ENCODE peak calls at places on chromosome 22, in ten cellular contexts. One of them, this sample, is unnamed.

GRCh38 chr22:27358096-27358870 is 443.3 kb downstream of the MN1 start:
- DNase-seq in fibroblast of the aortic adventitia: no peak
- DNase-seq in RWPE1: no peak
- DNase-seq in fibroblast of pulmonary artery: no peak
- DNase-seq in HCT116: no peak
- DNase-seq in stomach: no peak
- DNase-seq in PC-9: no peak
- DNase-seq in WERI-Rb-1: no peak
- DNase-seq in pancreas: no peak
- DNase-seq in AG04449: no peak
- DNase-seq in this sample: no peak

GRCh38 chr22:29268511-29269229 is 602 bp downstream of the EWSR1 start:
- DNase-seq in fibroblast of the aortic adventitia: peak
- DNase-seq in RWPE1: peak
- DNase-seq in fibroblast of pulmonary artery: peak
- DNase-seq in HCT116: peak
- DNase-seq in stomach: peak
- DNase-seq in PC-9: peak
- DNase-seq in WERI-Rb-1: peak
- DNase-seq in pancreas: peak
- DNase-seq in AG04449: no peak
- DNase-seq in this sample: peak

GRCh38 chr22:30228509-30229359 is 17.8 kb downstream of the LIF start:
- DNase-seq in fibroblast of the aortic adventitia: no peak
- DNase-seq in RWPE1: peak
- DNase-seq in fibroblast of pulmonary artery: no peak
- DNase-seq in HCT116: no peak
- DNase-seq in stomach: no peak
- DNase-seq in PC-9: peak
- DNase-seq in WERI-Rb-1: no peak
- DNase-seq in pancreas: no peak
- DNase-seq in AG04449: no peak
- DNase-seq in this sample: no peak

GRCh38 chr22:43921361-43921760 is 2.2 kb upstream of the PNPLA3 start:
- DNase-seq in fibroblast of the aortic adventitia: peak
- DNase-seq in RWPE1: no peak
- DNase-seq in fibroblast of pulmonary artery: peak
- DNase-seq in HCT116: peak
- DNase-seq in stomach: no peak
- DNase-seq in PC-9: peak
- DNase-seq in WERI-Rb-1: no peak
- DNase-seq in pancreas: no peak
- DNase-seq in AG04449: no peak
- DNase-seq in this sample: no peak

GRCh38 chr22:29480512-29481264 is 670 bp downstream of the NEFH start:
- DNase-seq in fibroblast of the aortic adventitia: peak
- DNase-seq in RWPE1: no peak
- DNase-seq in fibroblast of pulmonary artery: peak
- DNase-seq in HCT116: no peak
- DNase-seq in stomach: no peak
- DNase-seq in PC-9: peak
- DNase-seq in WERI-Rb-1: no peak
- DNase-seq in pancreas: no peak
- DNase-seq in AG04449: no peak
- DNase-seq in this sample: peak

GRCh38 chr22:43829904-43830851 is 18.1 kb upstream of the EFCAB6 start:
- DNase-seq in fibroblast of the aortic adventitia: peak
- DNase-seq in RWPE1: no peak
- DNase-seq in fibroblast of pulmonary artery: peak
- DNase-seq in HCT116: no peak
- DNase-seq in stomach: no peak
- DNase-seq in PC-9: no peak
- DNase-seq in WERI-Rb-1: no peak
- DNase-seq in pancreas: no peak
- DNase-seq in AG04449: no peak
- DNase-seq in this sample: no peak

GRCh38 chr22:26322179-26322905 is 106.7 kb upstream of the ASPHD2 start:
- DNase-seq in fibroblast of the aortic adventitia: peak
- DNase-seq in RWPE1: peak
- DNase-seq in fibroblast of pulmonary artery: peak
- DNase-seq in HCT116: peak
- DNase-seq in stomach: no peak
- DNase-seq in PC-9: peak
- DNase-seq in WERI-Rb-1: no peak
- DNase-seq in pancreas: no peak
- DNase-seq in AG04449: peak
- DNase-seq in this sample: no peak

GRCh38 chr22:27306771-27307170 is 494.8 kb downstream of the MN1 start:
- DNase-seq in fibroblast of the aortic adventitia: no peak
- DNase-seq in RWPE1: no peak
- DNase-seq in fibroblast of pulmonary artery: no peak
- DNase-seq in HCT116: no peak
- DNase-seq in stomach: no peak
- DNase-seq in PC-9: no peak
- DNase-seq in WERI-Rb-1: no peak
- DNase-seq in pancreas: no peak
- DNase-seq in AG04449: no peak
- DNase-seq in this sample: no peak

GRCh38 chr22:29260031-29260560 is 7.7 kb downstream of the RHBDD3 start:
- DNase-seq in fibroblast of the aortic adventitia: no peak
- DNase-seq in RWPE1: no peak
- DNase-seq in fibroblast of pulmonary artery: no peak
- DNase-seq in HCT116: no peak
- DNase-seq in stomach: no peak
- DNase-seq in PC-9: no peak
- DNase-seq in WERI-Rb-1: no peak
- DNase-seq in pancreas: no peak
- DNase-seq in AG04449: no peak
- DNase-seq in this sample: no peak

GRCh38 chr22:49019737-49020136 is 807.9 kb downstream of the BRD1 start:
- DNase-seq in fibroblast of the aortic adventitia: no peak
- DNase-seq in RWPE1: no peak
- DNase-seq in fibroblast of pulmonary artery: no peak
- DNase-seq in HCT116: no peak
- DNase-seq in stomach: no peak
- DNase-seq in PC-9: no peak
- DNase-seq in WERI-Rb-1: peak
- DNase-seq in pancreas: no peak
- DNase-seq in AG04449: no peak
- DNase-seq in this sample: no peak

GRCh38 chr22:25763239-25763777 is 21.3 kb downstream of the MYO18B start:
- DNase-seq in fibroblast of the aortic adventitia: no peak
- DNase-seq in RWPE1: no peak
- DNase-seq in fibroblast of pulmonary artery: no peak
- DNase-seq in HCT116: no peak
- DNase-seq in stomach: no peak
- DNase-seq in PC-9: no peak
- DNase-seq in WERI-Rb-1: no peak
- DNase-seq in pancreas: no peak
- DNase-seq in AG04449: no peak
- DNase-seq in this sample: no peak

GRCh38 chr22:43465291-43466015 is 53.6 kb downstream of the MPPED1 start:
- DNase-seq in fibroblast of the aortic adventitia: no peak
- DNase-seq in RWPE1: no peak
- DNase-seq in fibroblast of pulmonary artery: no peak
- DNase-seq in HCT116: no peak
- DNase-seq in stomach: no peak
- DNase-seq in PC-9: no peak
- DNase-seq in WERI-Rb-1: no peak
- DNase-seq in pancreas: no peak
- DNase-seq in AG04449: no peak
- DNase-seq in this sample: no peak

GRCh38 chr22:37621352-37621860 is 12.8 kb downstream of the GGA1 start:
- DNase-seq in fibroblast of the aortic adventitia: no peak
- DNase-seq in RWPE1: no peak
- DNase-seq in fibroblast of pulmonary artery: no peak
- DNase-seq in HCT116: no peak
- DNase-seq in stomach: no peak
- DNase-seq in PC-9: no peak
- DNase-seq in WERI-Rb-1: no peak
- DNase-seq in pancreas: no peak
- DNase-seq in AG04449: no peak
- DNase-seq in this sample: no peak

GRCh38 chr22:37624876-37625275 is 14.6 kb upstream of the SH3BP1 start:
- DNase-seq in fibroblast of the aortic adventitia: no peak
- DNase-seq in RWPE1: no peak
- DNase-seq in fibroblast of pulmonary artery: no peak
- DNase-seq in HCT116: no peak
- DNase-seq in stomach: no peak
- DNase-seq in PC-9: no peak
- DNase-seq in WERI-Rb-1: no peak
- DNase-seq in pancreas: no peak
- DNase-seq in AG04449: no peak
- DNase-seq in this sample: no peak

GRCh38 chr22:37625737-37626136 is 13.7 kb upstream of the SH3BP1 start:
- DNase-seq in fibroblast of the aortic adventitia: no peak
- DNase-seq in RWPE1: no peak
- DNase-seq in fibroblast of pulmonary artery: no peak
- DNase-seq in HCT116: no peak
- DNase-seq in stomach: no peak
- DNase-seq in PC-9: no peak
- DNase-seq in WERI-Rb-1: no peak
- DNase-seq in pancreas: no peak
- DNase-seq in AG04449: no peak
- DNase-seq in this sample: no peak

GRCh38 chr22:37624017-37624365 is 15.4 kb downstream of the GGA1 start:
- DNase-seq in fibroblast of the aortic adventitia: no peak
- DNase-seq in RWPE1: no peak
- DNase-seq in fibroblast of pulmonary artery: no peak
- DNase-seq in HCT116: no peak
- DNase-seq in stomach: no peak
- DNase-seq in PC-9: no peak
- DNase-seq in WERI-Rb-1: no peak
- DNase-seq in pancreas: no peak
- DNase-seq in AG04449: no peak
- DNase-seq in this sample: no peak

DNA sequence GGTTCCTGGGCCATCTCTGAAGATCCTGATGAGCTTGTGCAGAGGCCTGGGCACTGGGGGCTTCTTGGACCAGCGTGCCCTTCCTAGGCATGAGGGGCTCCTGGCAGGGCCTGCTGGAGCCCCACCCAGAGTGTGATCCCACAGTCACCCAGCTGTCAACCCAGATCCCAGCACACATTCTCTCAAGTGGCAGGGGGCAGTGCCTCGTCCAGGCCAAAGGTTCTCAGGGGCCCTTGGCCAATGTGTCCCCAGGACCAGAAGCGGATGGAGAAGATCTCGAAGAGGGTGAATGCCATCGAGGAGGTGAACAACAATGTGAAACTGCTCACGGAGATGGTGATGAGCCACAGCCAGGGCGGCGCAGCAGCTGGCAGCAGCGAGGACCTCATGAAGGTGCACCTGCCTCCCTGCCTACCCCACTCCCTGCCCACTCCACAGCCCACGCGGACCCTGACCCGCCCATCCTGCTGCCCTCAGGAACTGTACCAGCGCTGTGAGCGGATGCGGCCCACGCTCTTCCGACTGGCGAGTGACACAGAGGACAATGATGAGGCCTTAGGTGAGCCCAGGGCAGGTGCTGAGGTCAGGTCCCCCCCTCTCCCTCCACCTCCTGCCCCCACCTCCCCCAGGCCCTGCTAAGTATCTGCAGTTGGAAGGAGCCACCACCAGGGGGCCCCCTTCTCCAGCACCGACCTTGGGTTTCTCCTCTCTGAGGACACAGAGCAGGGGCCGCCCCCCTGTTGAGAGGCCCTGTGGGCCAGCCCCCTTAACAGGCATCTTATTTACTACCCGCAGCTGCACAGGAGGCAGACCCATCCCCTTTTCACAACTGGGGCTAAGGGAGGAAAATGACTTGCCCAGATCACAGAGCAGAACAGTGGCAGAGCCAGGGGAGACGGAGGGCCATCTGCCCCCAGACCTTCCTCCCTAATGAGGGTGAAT is 14.7 kb downstream of the GGA1 start:
- DNase-seq in fibroblast of the aortic adventitia: peak
- DNase-seq in RWPE1: peak
- DNase-seq in fibroblast of pulmonary artery: peak
- DNase-seq in HCT116: no peak
- DNase-seq in stomach: peak
- DNase-seq in PC-9: peak
- DNase-seq in WERI-Rb-1: peak
- DNase-seq in pancreas: no peak
- DNase-seq in AG04449: no peak
- DNase-seq in this sample: peak
- TF ChIP-seq CTCF in fibroblast of the aortic adventitia: peak
- TF ChIP-seq CTCF in RWPE1: peak
- TF ChIP-seq CTCF in fibroblast of pulmonary artery: peak
- TF ChIP-seq CTCF in HCT116: peak
- TF ChIP-seq CTCF in stomach: peak
- TF ChIP-seq CTCF in PC-9: peak
- TF ChIP-seq CTCF in WERI-Rb-1: peak
- TF ChIP-seq CTCF in pancreas: peak
- TF ChIP-seq CTCF in AG04449: peak
- TF ChIP-seq CTCF in this sample: peak

GRCh38 chr22:45263790-45264269 is 20.9 kb upstream of the UPK3A start:
- DNase-seq in fibroblast of the aortic adventitia: peak
- DNase-seq in RWPE1: peak
- DNase-seq in fibroblast of pulmonary artery: peak
- DNase-seq in HCT116: peak
- DNase-seq in stomach: peak
- DNase-seq in PC-9: peak
- DNase-seq in WERI-Rb-1: peak
- DNase-seq in pancreas: peak
- DNase-seq in AG04449: no peak
- DNase-seq in this sample: peak
- TF ChIP-seq CTCF in fibroblast of the aortic adventitia: peak
- TF ChIP-seq CTCF in RWPE1: peak
- TF ChIP-seq CTCF in fibroblast of pulmonary artery: peak
- TF ChIP-seq CTCF in HCT116: peak
- TF ChIP-seq CTCF in stomach: peak
- TF ChIP-seq CTCF in PC-9: peak
- TF ChIP-seq CTCF in WERI-Rb-1: peak
- TF ChIP-seq CTCF in pancreas: peak
- TF ChIP-seq CTCF in AG04449: peak
- TF ChIP-seq CTCF in this sample: no peak

DNA sequence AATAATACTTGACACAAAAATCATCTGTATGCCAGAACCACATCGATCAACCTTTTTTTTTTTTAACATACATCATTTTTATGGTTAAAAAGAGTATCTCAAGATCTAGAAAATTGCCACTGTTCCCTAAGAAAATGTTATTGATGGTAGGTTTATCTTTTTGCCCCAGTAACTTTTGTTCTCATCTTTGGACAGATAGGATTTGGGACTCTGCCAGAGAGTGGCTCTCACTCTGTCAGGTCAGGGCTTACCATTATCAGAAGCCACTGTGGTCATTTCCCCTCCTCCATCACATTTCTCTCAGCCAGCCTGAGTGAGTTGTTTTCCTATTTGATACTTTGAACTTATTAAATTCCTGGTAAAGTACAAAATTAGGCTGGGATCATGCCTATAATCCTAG is 47.9 kb upstream of the YWHAH start:
- DNase-seq in fibroblast of the aortic adventitia: no peak
- DNase-seq in RWPE1: no peak
- DNase-seq in fibroblast of pulmonary artery: no peak
- DNase-seq in HCT116: no peak
- DNase-seq in stomach: no peak
- DNase-seq in PC-9: no peak
- DNase-seq in WERI-Rb-1: no peak
- DNase-seq in pancreas: no peak
- DNase-seq in AG04449: no peak
- DNase-seq in this sample: no peak
- TF ChIP-seq CTCF in fibroblast of the aortic adventitia: no peak
- TF ChIP-seq CTCF in RWPE1: no peak
- TF ChIP-seq CTCF in fibroblast of pulmonary artery: no peak
- TF ChIP-seq CTCF in HCT116: no peak
- TF ChIP-seq CTCF in stomach: no peak
- TF ChIP-seq CTCF in PC-9: no peak
- TF ChIP-seq CTCF in WERI-Rb-1: no peak
- TF ChIP-seq CTCF in pancreas: no peak
- TF ChIP-seq CTCF in AG04449: no peak
- TF ChIP-seq CTCF in this sample: no peak

GRCh38 chr22:21641417-21641794 is 696 bp upstream of the SDF2L1 start:
- DNase-seq in fibroblast of the aortic adventitia: peak
- DNase-seq in RWPE1: no peak
- DNase-seq in fibroblast of pulmonary artery: peak
- DNase-seq in HCT116: no peak
- DNase-seq in stomach: peak
- DNase-seq in PC-9: peak
- DNase-seq in WERI-Rb-1: peak
- DNase-seq in pancreas: peak
- DNase-seq in AG04449: no peak
- DNase-seq in this sample: no peak
- TF ChIP-seq CTCF in fibroblast of the aortic adventitia: peak
- TF ChIP-seq CTCF in RWPE1: peak
- TF ChIP-seq CTCF in fibroblast of pulmonary artery: peak
- TF ChIP-seq CTCF in HCT116: peak
- TF ChIP-seq CTCF in stomach: no peak
- TF ChIP-seq CTCF in PC-9: peak
- TF ChIP-seq CTCF in WERI-Rb-1: peak
- TF ChIP-seq CTCF in pancreas: no peak
- TF ChIP-seq CTCF in AG04449: peak
- TF ChIP-seq CTCF in this sample: no peak